ENCODE peak calls at places on chromosomes 2 and 18, in ten cellular contexts. A is left ventricle myocardium inferior, D is cardiac fibroblast, Q is occipital lobe, G is NCI-H1092 treated with DMSO at 0.1 percent for 48 hours, V is endothelial cell, C is mammary epithelial cell, B is kidney glomerular epithelial cell, I is Peyer's patch, N is Kasumi-1. S is an unnamed sample.

GRCh38 chr2:234763051-234763909 is 188.5 kb upstream of the SH3BP4 start:
- DNase-seq in I (no peak), C (no peak), N (no peak), A (no peak), V (no peak), G (no peak), B (peak; percentile 76), D (peak; percentile 51), Q (no peak), S (no peak)

GRCh38 chr2:222439692-222440091 is 15.3 kb downstream of the SGPP2 start:
- DNase-seq in N (no peak), V (no peak), B (no peak), I (no peak), Q (no peak), G (no peak), A (no peak), C (no peak), D (no peak), S (no peak)

GRCh38 chr2:196200557-196200956 is 29.2 kb upstream of the STK17B start:
- DNase-seq in N (no peak), V (no peak), I (peak; percentile 28), Q (no peak), G (no peak), D (no peak), A (no peak), C (no peak), B (no peak), S (no peak)

GRCh38 chr2:198383392-198383791 is 579.0 kb downstream of the PLCL1 start:
- DNase-seq in D (no peak), N (no peak), Q (no peak), G (no peak), B (no peak), C (no peak), V (no peak), I (no peak), A (no peak), S (no peak)

GRCh38 chr2:28507806-28508764 is 12.2 kb downstream of the PLB1 start:
- DNase-seq in I (peak; percentile 9), B (peak; percentile 89), A (no peak), V (no peak), C (peak; percentile 94), N (no peak), G (no peak), D (peak; percentile 9), Q (no peak), S (peak; percentile 59)

GRCh38 chr2:109028280-109028679 is 39.3 kb upstream of the EDAR start:
- DNase-seq in I (no peak), N (no peak), B (no peak), Q (no peak), V (no peak), D (no peak), G (no peak), A (no peak), C (no peak), S (no peak)

GRCh38 chr2:39437522-39438296 is 624 bp upstream of the MAP4K3 start:
- DNase-seq in V (no peak), I (peak; percentile 22), Q (peak; percentile 15), A (peak; percentile 28), N (no peak), C (peak; percentile 72), B (peak; percentile 48), D (peak; percentile 51), G (peak; percentile 58), S (peak; percentile 14)

GRCh38 chr18:11995445-11996189 is 14.3 kb downstream of the IMPA2 start:
- DNase-seq in N (peak; percentile 93), I (peak; percentile 62), D (peak; percentile 84), B (peak; percentile 38), A (peak; percentile 75), G (no peak), C (peak; percentile 54), Q (peak; percentile 36), V (peak; percentile 68), S (peak; percentile 61)

GRCh38 chr2:206049387-206049786 is 36.6 kb downstream of the INO80D start:
- DNase-seq in Q (no peak), C (no peak), D (no peak), N (no peak), A (no peak), B (no peak), V (no peak), I (no peak), G (no peak), S (no peak)

GRCh38 chr2:24077535-24077877 is 1.4 kb upstream of the SF3B6 start:
- DNase-seq in I (no peak), Q (no peak), N (peak; percentile 27), C (no peak), D (no peak), G (no peak), B (no peak), V (peak; percentile 9), A (no peak), S (no peak)

GRCh38 chr2:237627463-237628321 is at the start of gene LRRFIP1:
- DNase-seq in N (no peak), D (no peak), B (peak; percentile 16), V (peak; percentile 29), G (no peak), A (peak; percentile 57), Q (no peak), I (no peak), C (no peak), S (no peak)

GRCh38 chr2:118046628-118047210 is 32.8 kb upstream of the CCDC93 start:
- DNase-seq in D (peak; percentile 67), Q (no peak), B (no peak), N (peak; percentile 68), I (no peak), C (peak; percentile 21), V (no peak), A (no peak), G (peak; percentile 29), S (peak; percentile 38)

GRCh38 chr2:240968731-240969624 is 29.4 kb upstream of the SNED1 start:
- DNase-seq in I (no peak), Q (no peak), D (no peak), G (no peak), B (no peak), N (no peak), A (peak; percentile 54), V (no peak), C (no peak), S (no peak)

GRCh38 chr2:25558262-25558661 is 115.1 kb downstream of the DTNB start:
- DNase-seq in I (no peak), G (no peak), D (peak; percentile 92), B (no peak), C (peak; percentile 54), A (no peak), N (peak; percentile 91), Q (no peak), V (no peak), S (no peak)

GRCh38 chr18:11665146-11665545 is 23.9 kb upstream of the GNAL start:
- DNase-seq in V (no peak), A (no peak), Q (no peak), D (no peak), C (no peak), G (no peak), B (no peak), I (no peak), N (no peak), S (no peak)

GRCh38 chr2:146220957-146221356 is 1623.9 kb upstream of the ACVR2A start:
- DNase-seq in C (no peak), N (no peak), D (no peak), V (no peak), G (no peak), A (no peak), Q (no peak), I (no peak), B (no peak), S (no peak)

GRCh38 chr2:74011246-74011645 is 26.5 kb downstream of the TET3 start:
- DNase-seq in N (no peak), B (no peak), V (no peak), Q (no peak), I (no peak), C (no peak), D (no peak), A (no peak), G (no peak), S (no peak)

GRCh38 chr2:105365176-105365575 is 27.8 kb downstream of the C2orf49 start:
- DNase-seq in B (no peak), C (no peak), G (no peak), Q (no peak), V (no peak), A (no peak), D (no peak), N (no peak), I (no peak), S (no peak)

GRCh38 chr18:27839141-27839540 is 337.8 kb downstream of the CDH2 start:
- DNase-seq in N (no peak), V (no peak), Q (no peak), G (no peak), C (peak; percentile 94), I (no peak), D (peak; percentile 94), B (peak; percentile 76), A (no peak), S (no peak)

GRCh38 chr2:176752295-176752694 is 460.3 kb upstream of the HNRNPA3 start:
- DNase-seq in A (no peak), N (no peak), C (no peak), Q (no peak), V (no peak), G (no peak), B (no peak), I (no peak), D (no peak), S (no peak)

GRCh38 chr2:171568085-171568484 is 45.8 kb downstream of the CYBRD1 start:
- DNase-seq in Q (no peak), V (no peak), C (no peak), I (no peak), N (no peak), D (peak; percentile 22), G (no peak), B (no peak), A (no peak), S (no peak)

GRCh38 chr18:3294435-3295080 is 32.6 kb downstream of the MYL12B start:
- DNase-seq in B (no peak), G (peak; percentile 66), I (no peak), N (no peak), C (peak; percentile 19), V (no peak), A (no peak), D (peak; percentile 75), Q (no peak), S (peak; percentile 37)

GRCh38 chr2:37619957-37620295 is 51.5 kb downstream of the CDC42EP3 start:
- DNase-seq in G (no peak), V (no peak), I (no peak), N (no peak), B (no peak), A (no peak), D (no peak), C (no peak), Q (no peak), S (no peak)

GRCh38 chr2:151032741-151033152 is 228.9 kb downstream of the RBM43 start:
- DNase-seq in I (no peak), Q (no peak), D (peak; percentile 75), A (no peak), B (no peak), V (no peak), G (no peak), C (peak; percentile 51), N (no peak), S (no peak)

GRCh38 chr2:39537150-39537549 is 100.1 kb upstream of the MAP4K3 start:
- DNase-seq in V (no peak), G (no peak), C (no peak), A (no peak), B (no peak), N (no peak), I (no peak), Q (no peak), D (no peak), S (no peak)

GRCh38 chr2:241001413-241002274 is 3.2 kb downstream of the SNED1 start:
- DNase-seq in A (no peak), G (no peak), D (no peak), C (no peak), V (no peak), Q (no peak), N (no peak), B (no peak), I (peak; percentile 9), S (no peak)

GRCh38 chr18:28657836-28658410 is 481.0 kb upstream of the CDH2 start:
- DNase-seq in I (no peak), C (peak; percentile 93), V (no peak), B (peak; percentile 4), G (no peak), D (no peak), N (no peak), Q (no peak), A (no peak), S (no peak)